ENCODE peak calls at places on chromosome 4, in ten cellular contexts. C is MM.1S; T is neuronal stem cell; G is upper lobe of right lung; U is CD4-positive, alpha-beta memory T cell; Z is aorta; I is CD4-positive, alpha-beta T cell; K is SK-N-SH; L is neural progenitor cell; V is upper lobe of left lung. B is an unnamed sample.

GRCh38 chr4:7842384-7843279 is 97.0 kb downstream of the AFAP1 start:
- DNase-seq in T (no peak), Z (peak; percentile 79), C (no peak), V (no peak), U (no peak), K (no peak), G (no peak), I (no peak), L (no peak), B (no peak)

GRCh38 chr4:38902695-38903094 is 35.1 kb downstream of the FAM114A1 start:
- DNase-seq in C (peak; percentile 63), V (no peak), T (peak; percentile 9), I (no peak), U (peak; percentile 40), G (no peak), Z (no peak), L (peak; percentile 21), K (peak; percentile 52), B (no peak)

GRCh38 chr4:114563536-114564315 is 34.9 kb upstream of the UGT8 start:
- DNase-seq in I (no peak), V (no peak), L (no peak), Z (no peak), U (no peak), C (no peak), K (no peak), G (no peak), T (no peak), B (no peak)

GRCh38 chr4:16725252-16725651 is 173.2 kb downstream of the LDB2 start:
- DNase-seq in G (no peak), K (no peak), L (no peak), C (no peak), Z (no peak), V (no peak), T (no peak), I (no peak), U (no peak), B (no peak)

GRCh38 chr4:23877758-23878229 is 12.1 kb downstream of the PPARGC1A start:
- DNase-seq in I (no peak), T (no peak), C (no peak), G (no peak), U (no peak), Z (no peak), V (no peak), L (no peak), K (no peak), B (no peak)

GRCh38 chr4:101259876-101260275 is 87.5 kb downstream of the PPP3CA start:
- DNase-seq in Z (no peak), V (no peak), K (no peak), L (no peak), C (peak; percentile 79), I (no peak), G (no peak), T (no peak), U (no peak), B (no peak)

GRCh38 chr4:73187325-73187724 is 71.3 kb downstream of the ANKRD17 start:
- DNase-seq in V (no peak), I (no peak), Z (no peak), G (no peak), K (no peak), T (no peak), U (no peak), C (no peak), L (no peak), B (no peak)

GRCh38 chr4:139732991-139733555 is 67.5 kb downstream of the MGST2 start:
- DNase-seq in V (no peak), I (no peak), K (no peak), L (no peak), Z (no peak), T (no peak), C (no peak), U (no peak), G (no peak), B (no peak)

GRCh38 chr4:87949961-87950360 is 25.6 kb upstream of the SPP1 start:
- DNase-seq in G (no peak), U (no peak), V (no peak), T (no peak), L (no peak), K (no peak), Z (no peak), I (no peak), C (no peak), B (no peak)

DNA sequence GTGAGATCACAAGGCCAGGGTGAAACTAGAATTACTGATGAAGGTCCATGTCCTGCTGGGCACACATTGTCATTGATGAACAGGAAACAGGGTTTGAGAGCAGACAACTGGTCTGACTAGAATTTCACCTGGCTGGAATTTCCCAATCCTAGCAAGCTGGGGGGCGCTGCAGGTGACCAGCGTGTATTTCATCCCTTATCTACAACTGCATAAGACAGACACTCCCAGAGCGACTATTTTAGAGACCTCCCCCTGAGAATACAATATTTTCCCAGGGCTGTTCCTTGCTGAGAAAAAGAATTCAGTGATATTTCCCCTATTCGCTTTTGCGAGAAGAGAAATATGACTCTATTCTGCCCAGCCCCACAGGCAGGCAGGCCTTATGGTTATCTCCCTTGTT is 432.6 kb upstream of the GALNT7 start:
- DNase-seq in U (no peak), L (no peak), K (no peak), Z (no peak), G (no peak), I (no peak), T (no peak), V (no peak), C (no peak), B (no peak)
- H3K9me3 ChIP-seq in U (peaks cover 7% of the 10 kb centered on the region), L (peaks cover 11% of the 10 kb centered on the region), K (no peaks in the 10 kb centered on the region), Z (peaks cover 7% of the 10 kb centered on the region), G (peaks cover 5% of the 10 kb centered on the region), I (peaks cover 20% of the 10 kb centered on the region), T (peaks cover 3% of the 10 kb centered on the region), V (peaks cover 6% of the 10 kb centered on the region), C (no peaks in the 10 kb centered on the region), B (no peaks in the 10 kb centered on the region)

GRCh38 chr4:5912614-5913019 is 19.7 kb upstream of the CRMP1 start:
- DNase-seq in T (no peak), Z (no peak), I (no peak), C (no peak), L (no peak), G (no peak), V (no peak), K (peak; percentile 42), U (no peak), B (no peak)

GRCh38 chr4:5905714-5906113 is 12.8 kb upstream of the CRMP1 start:
- DNase-seq in C (no peak), U (no peak), V (no peak), I (no peak), T (no peak), L (peak; percentile 60), Z (no peak), K (no peak), G (no peak), B (no peak)

DNA sequence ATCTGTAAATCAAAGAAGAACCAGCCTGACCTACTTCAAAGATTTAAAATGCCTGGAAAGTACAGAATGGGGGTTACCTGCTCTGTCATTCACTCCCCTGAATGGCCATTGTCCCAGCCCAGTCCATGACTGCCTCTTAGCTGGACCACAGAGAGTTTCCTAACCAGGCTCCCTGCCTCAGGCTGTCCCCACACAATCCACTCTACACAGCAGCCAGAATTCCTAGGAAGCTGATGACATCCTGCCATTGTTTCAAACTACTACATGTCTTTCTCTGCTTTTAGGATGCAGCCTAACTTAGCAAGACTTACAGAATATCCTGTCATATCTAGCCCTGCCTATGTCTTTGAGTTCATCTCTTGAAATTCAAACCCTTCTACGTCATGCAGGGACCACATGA is 15.9 kb upstream of the CRMP1 start:
- DNase-seq in V (no peak), K (no peak), G (no peak), L (no peak), C (no peak), Z (no peak), T (no peak), I (no peak), U (no peak), B (no peak)
- H3K9me3 ChIP-seq in V (no peaks in the 10 kb centered on the region), K (no peaks in the 10 kb centered on the region), G (no peaks in the 10 kb centered on the region), L (no peaks in the 10 kb centered on the region), C (no peaks in the 10 kb centered on the region), Z (peaks cover 10% of the 10 kb centered on the region), T (no peaks in the 10 kb centered on the region), I (peaks cover 17% of the 10 kb centered on the region), U (no peaks in the 10 kb centered on the region), B (no peaks in the 10 kb centered on the region)

DNA sequence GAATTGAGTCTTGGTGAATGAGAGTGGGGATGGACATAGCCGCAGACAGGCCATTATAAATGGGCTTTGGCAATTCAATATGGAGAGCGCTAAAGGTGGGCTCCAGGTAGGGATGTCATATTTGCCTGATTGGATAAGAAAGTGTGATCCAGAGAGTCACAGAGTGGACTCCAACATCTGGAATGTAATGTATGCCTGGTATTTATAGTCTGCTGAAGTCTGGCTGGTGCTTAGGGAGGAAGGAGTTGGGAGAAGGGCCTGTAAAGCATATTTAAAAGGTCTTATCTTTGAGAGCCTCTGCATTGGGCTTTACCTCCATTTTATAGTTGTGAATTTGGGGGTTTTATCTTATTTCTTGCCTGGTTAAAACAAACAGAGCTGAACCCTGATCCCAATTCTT is 153.2 kb downstream of the GALNTL6 start:
- DNase-seq in V (no peak), I (no peak), L (no peak), T (no peak), U (no peak), K (no peak), Z (no peak), C (no peak), G (no peak), B (no peak)
- H3K9me3 ChIP-seq in V (no peaks in the 10 kb centered on the region), I (no peaks in the 10 kb centered on the region), L (no peaks in the 10 kb centered on the region), T (no peaks in the 10 kb centered on the region), U (no peaks in the 10 kb centered on the region), K (no peaks in the 10 kb centered on the region), Z (peaks cover 2% of the 10 kb centered on the region), C (no peaks in the 10 kb centered on the region), G (no peaks in the 10 kb centered on the region), B (no peaks in the 10 kb centered on the region)

GRCh38 chr4:11228575-11228974 is 200.1 kb downstream of the HS3ST1 start:
- DNase-seq in U (no peak), C (no peak), V (no peak), I (no peak), K (no peak), Z (no peak), L (no peak), G (no peak), T (no peak), B (no peak)
- H3K9me3 ChIP-seq in U (no peaks in the 10 kb centered on the region), C (no peaks in the 10 kb centered on the region), V (no peaks in the 10 kb centered on the region), I (no peaks in the 10 kb centered on the region), K (no peaks in the 10 kb centered on the region), Z (peaks cover 2% of the 10 kb centered on the region), L (no peaks in the 10 kb centered on the region), G (no peaks in the 10 kb centered on the region), T (no peaks in the 10 kb centered on the region), B (no peaks in the 10 kb centered on the region)

DNA sequence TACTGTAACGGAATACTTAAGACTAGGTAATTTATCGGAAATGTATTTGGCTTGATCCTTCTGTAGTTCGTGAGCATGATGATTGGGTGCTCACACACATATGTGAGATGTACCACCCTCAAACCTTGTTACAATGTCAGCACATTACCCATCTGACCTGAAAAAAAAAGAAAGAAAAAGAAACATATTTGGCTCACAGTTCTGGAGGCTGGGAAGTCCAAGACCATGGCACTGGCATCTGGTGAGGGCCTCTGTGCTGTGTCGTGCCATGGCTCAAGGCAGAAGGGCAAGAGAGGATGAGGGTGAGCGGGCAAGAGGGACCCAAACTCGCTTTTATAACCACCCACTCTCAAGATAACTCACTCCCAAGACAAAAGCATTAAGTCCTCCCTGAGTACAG is 7.0 kb upstream of the CLDN24 start:
- DNase-seq in G (no peak), C (no peak), T (no peak), L (no peak), V (no peak), K (no peak), Z (no peak), U (no peak), I (no peak), B (no peak)
- H3K9me3 ChIP-seq in G (no peaks in the 10 kb centered on the region), C (no peaks in the 10 kb centered on the region), T (peaks cover 2% of the 10 kb centered on the region), L (no peaks in the 10 kb centered on the region), V (no peaks in the 10 kb centered on the region), K (no peaks in the 10 kb centered on the region), Z (peaks cover 2% of the 10 kb centered on the region), U (no peaks in the 10 kb centered on the region), I (no peaks in the 10 kb centered on the region), B (no peaks in the 10 kb centered on the region)

B was measured in T-helper 17 cell.